ENCODE peak calls at places on chromosomes 1 and 21, in seven cellular contexts. X, P, B, R, U, E and A are unnamed samples.

GRCh38 chr1:9069324-9070100 is at the start of gene SLC2A5:
- DNase-seq in E (no peak), P (no peak), B (no peak), U (no peak), X (peak; percentile 79), R (peak; percentile 86), A (peak; percentile 55)

GRCh38 chr1:99268021-99268420 is 3.7 kb downstream of the PLPPR4 start:
- DNase-seq in P (no peak), B (peak; percentile 14), U (no peak), X (no peak), R (no peak), E (no peak), A (no peak)

GRCh38 chr1:15343729-15344128 is 66.0 kb upstream of the EFHD2 start:
- DNase-seq in B (peak; percentile 55), U (no peak), E (no peak), X (no peak), P (no peak), R (no peak), A (no peak)

GRCh38 chr1:41465741-41466140 is 18.7 kb downstream of the EDN2 start:
- DNase-seq in E (no peak), U (no peak), P (no peak), R (no peak), B (no peak), X (no peak), A (no peak)

GRCh38 chr21:38989097-38989744 is 183.5 kb downstream of the ETS2 start:
- DNase-seq in B (no peak), U (no peak), E (no peak), X (no peak), P (no peak), R (no peak), A (no peak)

GRCh38 chr1:4395158-4395557 is 259.3 kb upstream of the AJAP1 start:
- DNase-seq in U (no peak), X (no peak), E (no peak), B (peak; percentile 57), P (no peak), R (no peak), A (no peak)

GRCh38 chr1:117645343-117645742 is 39.5 kb downstream of the TENT5C start:
- DNase-seq in X (no peak), R (no peak), P (no peak), E (no peak), B (no peak), U (no peak), A (no peak)

GRCh38 chr1:215482079-215482478 is 85.0 kb upstream of the KCTD3 start:
- DNase-seq in R (no peak), U (no peak), E (no peak), P (peak; percentile 6), X (no peak), B (no peak), A (no peak)

GRCh38 chr1:234686035-234686434 is 76.1 kb upstream of the IRF2BP2 start:
- DNase-seq in P (no peak), E (no peak), U (no peak), B (no peak), R (no peak), X (no peak), A (no peak)

GRCh38 chr1:13764933-13765332 is 64.9 kb downstream of the PRDM2 start:
- DNase-seq in E (peak; percentile 13), U (no peak), R (no peak), X (no peak), B (no peak), P (no peak), A (no peak)
- TF ChIP-seq CTCF in E (no peak), U (no peak), R (no peak), X (no peak), B (no peak), P (no peak), A (no peak)

GRCh38 chr1:107061886-107062285 is 5.4 kb downstream of the PRMT6 start:
- DNase-seq in B (no peak), E (no peak), U (no peak), X (no peak), P (no peak), R (no peak), A (no peak)

GRCh38 chr1:107058245-107059032 is 2.0 kb downstream of the PRMT6 start:
- DNase-seq in P (no peak), B (no peak), X (no peak), U (no peak), R (no peak), E (no peak), A (no peak)

GRCh38 chr1:107051266-107051665 is 5.2 kb upstream of the PRMT6 start:
- DNase-seq in X (no peak), E (no peak), R (no peak), U (no peak), P (no peak), B (no peak), A (no peak)

GRCh38 chr1:107057197-107058133 is 991 bp downstream of the PRMT6 start:
- DNase-seq in U (no peak), X (peak; percentile 74), R (peak; percentile 84), P (peak; percentile 79), E (peak; percentile 5), B (peak; percentile 27), A (peak; percentile 41)

GRCh38 chr1:107056426-107057196 is at the start of gene PRMT6:
- DNase-seq in E (peak; percentile 71), R (peak; percentile 90), B (peak; percentile 61), X (peak; percentile 92), U (peak; percentile 55), P (peak; percentile 89), A (peak; percentile 50)
- TF ChIP-seq CTCF in E (no peak), R (no peak), B (no peak), X (no peak), U (no peak), P (no peak), A (no peak)

GRCh38 chr21:16851054-16851453 is 661.8 kb upstream of the CXADR start:
- DNase-seq in P (no peak), U (no peak), R (no peak), B (no peak), X (no peak), E (no peak), A (no peak)
- TF ChIP-seq CTCF in P (no peak), U (no peak), R (no peak), B (no peak), X (no peak), E (no peak), A (no peak)

GRCh38 chr1:247482747-247483146 is 24.8 kb upstream of the OR2B11 start:
- DNase-seq in U (no peak), P (no peak), B (no peak), X (no peak), E (no peak), R (no peak), A (no peak)

GRCh38 chr1:247491328-247491727 is 33.4 kb upstream of the OR2B11 start:
- DNase-seq in R (no peak), E (no peak), B (no peak), P (no peak), U (no peak), X (no peak), A (no peak)

GRCh38 chr1:247487057-247487456 is 29.2 kb upstream of the OR2B11 start:
- DNase-seq in X (peak; percentile 63), U (no peak), E (peak; percentile 19), P (peak; percentile 57), B (peak; percentile 35), R (no peak), A (no peak)
- TF ChIP-seq CTCF in X (no peak), U (no peak), E (peak; percentile 78), P (peak; percentile 67), B (peak; percentile 38), R (peak; percentile 36), A (peak; percentile 83)

DNA sequence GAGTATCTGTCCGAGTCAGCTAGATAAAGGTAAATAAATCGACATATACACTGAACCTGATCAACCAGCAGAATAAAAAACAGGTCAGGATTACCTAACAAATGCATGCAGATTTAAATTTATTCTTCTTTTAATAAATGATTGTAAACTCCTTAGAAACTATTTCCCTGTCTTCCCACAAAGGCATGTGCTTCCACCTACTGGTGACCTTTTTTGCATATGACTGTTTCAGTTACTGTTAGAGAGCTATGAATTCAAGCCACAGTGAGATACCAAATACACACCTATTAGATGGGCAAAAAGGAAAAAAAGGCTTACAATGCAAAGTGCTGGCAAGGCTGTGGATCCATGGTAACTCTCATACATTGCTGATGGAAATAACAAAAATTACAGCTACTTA is 957.4 kb upstream of the NCAM2 start:
- DNase-seq in P (peak; percentile 24), U (no peak), B (no peak), X (no peak), E (no peak), R (no peak), A (no peak)
- TF ChIP-seq CTCF in P (peak; percentile 55), U (no peak), B (no peak), X (no peak), E (no peak), R (no peak), A (no peak)

GRCh38 chr1:187383366-187383765 is 554.6 kb downstream of the PLA2G4A start:
- DNase-seq in R (no peak), B (no peak), X (no peak), P (no peak), U (no peak), E (no peak), A (no peak)
- TF ChIP-seq CTCF in R (no peak), B (peak; percentile 21), X (no peak), P (no peak), U (no peak), E (no peak), A (no peak)

DNA sequence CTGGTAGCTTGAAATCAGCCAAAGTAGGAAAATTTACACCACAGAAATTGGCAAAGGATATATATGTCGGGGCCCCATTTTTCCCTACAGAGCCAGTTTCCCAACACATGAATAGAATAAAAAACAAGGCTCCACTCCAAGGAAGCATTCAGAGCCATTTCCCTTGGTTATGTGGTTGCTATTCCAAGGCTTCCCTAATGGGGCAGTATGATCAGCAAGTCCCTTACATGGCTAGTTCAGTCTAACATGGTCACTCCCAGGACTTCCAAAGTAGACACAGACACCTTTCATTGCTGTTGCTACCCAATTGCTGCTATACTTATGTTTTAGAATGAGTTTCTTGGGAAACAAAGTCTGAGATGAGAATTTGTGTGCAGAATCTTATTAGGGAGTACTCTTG is 93.1 kb downstream of the C21orf91 start:
- DNase-seq in E (no peak), R (no peak), P (no peak), X (no peak), B (no peak), U (no peak), A (no peak)
- TF ChIP-seq CTCF in E (no peak), R (no peak), P (no peak), X (no peak), B (no peak), U (no peak), A (peak; percentile 33)

DNA sequence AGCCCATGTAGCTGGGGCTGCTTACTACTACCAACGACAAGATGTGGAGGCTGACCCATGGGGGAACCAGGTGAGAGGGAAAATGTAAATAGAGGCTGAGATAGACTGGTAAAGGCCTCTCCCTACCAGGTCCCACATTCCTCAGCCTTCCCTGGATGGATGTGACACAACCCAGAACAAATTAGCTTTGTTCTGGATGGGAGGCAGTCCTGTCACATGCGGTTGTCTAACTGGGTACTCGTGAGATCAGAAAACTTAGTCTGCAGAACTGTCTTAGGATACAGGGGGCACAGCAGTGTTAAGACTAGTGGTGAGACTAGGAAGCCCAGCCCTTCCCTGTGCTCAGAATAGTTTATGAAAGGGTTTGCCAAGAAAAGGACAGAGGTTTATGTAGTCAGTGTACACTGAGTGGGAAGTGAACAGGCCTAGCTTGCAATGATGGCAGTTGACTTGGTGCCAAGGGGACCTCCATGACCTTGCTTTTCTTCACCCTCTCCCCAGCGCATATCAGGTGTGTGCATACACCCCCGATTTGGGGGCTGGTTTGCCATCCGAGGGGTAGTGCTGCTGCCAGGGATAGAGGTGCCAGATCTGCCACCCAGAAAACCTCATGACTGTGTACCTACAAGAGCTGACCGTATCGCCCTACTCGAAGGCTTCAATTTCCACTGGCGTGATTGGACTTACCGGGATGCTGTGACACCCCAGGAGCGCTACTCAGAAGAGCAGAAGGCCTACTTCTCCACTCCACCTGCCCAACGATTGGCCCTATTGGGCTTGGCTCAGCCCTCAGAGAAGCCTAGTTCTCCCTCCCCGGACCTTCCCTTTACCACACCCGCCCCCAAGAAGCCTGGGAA is 8.4 kb downstream of the MMACHC start:
- DNase-seq in U (no peak), X (peak; percentile 41), E (no peak), P (no peak), R (no peak), B (no peak), A (no peak)
- TF ChIP-seq CTCF in U (no peak), X (no peak), E (no peak), P (no peak), R (no peak), B (peak; percentile 28), A (no peak)